ENCODE peak calls at places on chromosomes 13 and 19, in four cellular contexts. D is CD4-positive, alpha-beta T cell; L is DMS153; O is activated gamma-delta T cell treated with Interleukin-2 at 50 U/mL for 16 hours. J is an unnamed sample.

GRCh38 chr19:31334849-31335624 is 14.2 kb downstream of the TSHZ3 start:
- DNase-seq in D (no peak), O (no peak), L (no peak), J (no peak)

GRCh38 chr19:14035706-14036105 is 4.1 kb downstream of the IL27RA start:
- DNase-seq in D (no peak), O (no peak), L (no peak), J (no peak)

GRCh38 chr19:16342002-16342715 is 17.5 kb downstream of the KLF2 start:
- DNase-seq in D (no peak), L (no peak), O (no peak), J (peak; percentile 75)

GRCh38 chr13:77384999-77385398 is 58.1 kb upstream of the MYCBP2 start:
- DNase-seq in O (no peak), L (no peak), D (no peak), J (no peak)

GRCh38 chr19:48558018-48558684 is 6.2 kb downstream of the SULT2B1 start:
- DNase-seq in O (no peak), L (no peak), D (no peak), J (peak; percentile 97)

GRCh38 chr13:112943309-112944125 is 25.5 kb upstream of the MCF2L start:
- DNase-seq in D (no peak), L (no peak), O (no peak), J (peak; percentile 55)

GRCh38 chr13:46124531-46124966 is 19.7 kb upstream of the CPB2 start:
- DNase-seq in L (no peak), O (no peak), D (peak; percentile 33), J (peak; percentile 53)

GRCh38 chr19:34224996-34225658 is 29.2 kb upstream of the GARRE1 start:
- DNase-seq in D (no peak), O (no peak), L (no peak), J (no peak)

GRCh38 chr19:5691205-5691929 is 1.3 kb downstream of the RPL36 start:
- DNase-seq in L (no peak), D (no peak), O (no peak), J (peak; percentile 77)

GRCh38 chr13:49351871-49352270 is 92.0 kb downstream of the CAB39L start:
- DNase-seq in D (no peak), L (no peak), O (no peak), J (no peak)

GRCh38 chr19:29478578-29479565 is 46.9 kb upstream of the VSTM2B start:
- DNase-seq in L (no peak), D (no peak), O (no peak), J (no peak)

GRCh38 chr19:37506387-37507166 is at the start of gene ZNF793:
- DNase-seq in O (peak; percentile 78), L (no peak), D (peak; percentile 80), J (peak; percentile 78)

GRCh38 chr19:42989851-42990250 is 36.4 kb downstream of the PSG11 start:
- DNase-seq in D (no peak), O (no peak), L (peak; percentile 99), J (no peak)

GRCh38 chr19:47644743-47645499 is 36.0 kb downstream of the BICRA start:
- DNase-seq in L (peak; percentile 60), O (no peak), D (no peak), J (no peak)

GRCh38 chr13:78593652-78594494 is 9.5 kb downstream of the POU4F1 start:
- DNase-seq in O (no peak), D (no peak), L (no peak), J (no peak)

GRCh38 chr19:40229484-40229883 is 3.0 kb upstream of the CCNP start:
- DNase-seq in L (no peak), O (no peak), D (no peak), J (no peak)

GRCh38 chr13:31274345-31274870 is 74.6 kb downstream of the B3GLCT start:
- DNase-seq in D (no peak), L (no peak), O (no peak), J (no peak)

GRCh38 chr13:24678151-24678550 is 2.1 kb upstream of the ATP12A start:
- DNase-seq in L (no peak), D (no peak), O (no peak), J (no peak)

GRCh38 chr19:10404888-10405808 is 1.8 kb upstream of the CDC37 start:
- DNase-seq in L (no peak), D (peak; percentile 56), O (no peak), J (no peak)

GRCh38 chr19:45641274-45642105 is 2.3 kb upstream of the EML2 start:
- DNase-seq in D (peak; percentile 52), O (peak; percentile 47), L (peak; percentile 91), J (peak; percentile 83)

GRCh38 chr13:70249332-70250064 is 141.2 kb upstream of the KLHL1 start:
- DNase-seq in L (peak; percentile 81), O (no peak), D (no peak), J (no peak)